ENCODE peak calls at places on chromosome 3, in nine cellular contexts. U, H, E, J, M, X, P, W and B are unnamed samples.

GRCh38 chr3:25583343-25583742 is 81.4 kb downstream of the TOP2B start:
- DNase-seq in E (no peak), P (no peak), J (no peak), W (no peak), U (no peak), H (peak; percentile 23), X (no peak), M (no peak), B (no peak)

GRCh38 chr3:15634671-15635661 is 33.4 kb downstream of the BTD start:
- DNase-seq in W (no peak), X (peak; percentile 97), H (peak; percentile 65), U (no peak), E (no peak), J (peak; percentile 36), P (peak; percentile 95), M (no peak), B (peak; percentile 46)

GRCh38 chr3:97930018-97930417 is 42.2 kb downstream of the RIOX2 start:
- DNase-seq in W (no peak), P (no peak), H (no peak), E (no peak), J (no peak), X (no peak), U (no peak), M (no peak), B (no peak)

GRCh38 chr3:195748661-195749060 is 27.9 kb downstream of the MUC20 start:
- DNase-seq in W (no peak), X (no peak), E (no peak), H (no peak), M (no peak), P (no peak), J (no peak), U (no peak), B (no peak)

GRCh38 chr3:179464296-179465092 is 13.2 kb upstream of the GNB4 start:
- DNase-seq in M (no peak), U (no peak), P (no peak), X (no peak), J (no peak), H (no peak), W (peak; percentile 6), E (no peak), B (no peak)

GRCh38 chr3:179624471-179624870 is 19.9 kb downstream of the NDUFB5 start:
- DNase-seq in W (no peak), J (no peak), M (no peak), H (no peak), E (no peak), X (peak; percentile 32), U (no peak), P (no peak), B (no peak)

GRCh38 chr3:136632625-136633081 is 119.5 kb downstream of the STAG1 start:
- DNase-seq in E (no peak), X (peak; percentile 32), U (no peak), W (no peak), J (no peak), P (no peak), H (no peak), M (no peak), B (no peak)

GRCh38 chr3:53382106-53382505 is 34.8 kb upstream of the DCP1A start:
- DNase-seq in H (no peak), U (no peak), J (no peak), M (no peak), P (no peak), E (no peak), X (peak; percentile 33), W (no peak), B (no peak)

GRCh38 chr3:187465503-187465902 is 97.3 kb downstream of the RTP4 start:
- DNase-seq in M (no peak), W (no peak), H (no peak), U (no peak), E (no peak), X (no peak), P (no peak), J (no peak), B (no peak)

GRCh38 chr3:124552224-124552623 is 178.0 kb upstream of the UMPS start:
- DNase-seq in M (no peak), J (no peak), H (no peak), X (peak; percentile 35), P (no peak), E (no peak), U (no peak), W (peak; percentile 37), B (no peak)

GRCh38 chr3:159322322-159322939 is 520.6 kb downstream of the MFSD1 start:
- DNase-seq in J (peak; percentile 70), X (peak; percentile 9), M (peak; percentile 8), H (peak; percentile 21), E (peak; percentile 38), P (no peak), U (no peak), W (no peak), B (peak; percentile 54)

GRCh38 chr3:197027896-197028710 is 1.5 kb downstream of the MELTF start:
- DNase-seq in E (no peak), J (no peak), P (no peak), H (no peak), M (no peak), U (no peak), X (no peak), W (no peak), B (no peak)

GRCh38 chr3:186360779-186361178 is 1.3 kb downstream of the DGKG start:
- DNase-seq in X (no peak), U (no peak), P (no peak), J (no peak), M (no peak), E (peak; percentile 45), H (no peak), W (no peak), B (no peak)
- H3K4me3 ChIP-seq in X (no peak overlapping the region), U (no peak overlapping the region), P (no peak overlapping the region), J (peak overlapping the region; percentile 34), M (no peak overlapping the region), E (peak overlapping the region; percentile 73), H (peak overlapping the region; percentile 53), W (peak overlapping the region; percentile 25), B (no peak overlapping the region)

GRCh38 chr3:39147374-39147709 is 6.0 kb downstream of the CSRNP1 start:
- DNase-seq in W (no peak), E (no peak), J (no peak), X (no peak), U (no peak), H (no peak), M (no peak), P (no peak), B (no peak)

GRCh38 chr3:39147711-39148115 is 5.7 kb downstream of the CSRNP1 start:
- DNase-seq in M (peak; percentile 77), U (no peak), P (no peak), H (peak; percentile 54), J (no peak), X (peak; percentile 48), W (no peak), E (no peak), B (no peak)

GRCh38 chr3:39144748-39145380 is 8.5 kb downstream of the CSRNP1 start:
- DNase-seq in E (no peak), M (no peak), P (no peak), H (no peak), W (no peak), J (no peak), U (no peak), X (no peak), B (no peak)

GRCh38 chr3:39146611-39147373 is 6.6 kb downstream of the CSRNP1 start:
- DNase-seq in H (peak; percentile 95), E (peak; percentile 65), W (peak; percentile 67), P (peak; percentile 77), M (peak; percentile 77), J (peak; percentile 64), U (peak; percentile 65), X (peak; percentile 98), B (peak; percentile 60)

GRCh38 chr3:39146083-39146501 is 7.3 kb downstream of the CSRNP1 start:
- DNase-seq in E (no peak), J (no peak), P (no peak), U (no peak), W (no peak), M (no peak), X (no peak), H (peak; percentile 76), B (no peak)
- TF ChIP-seq CTCF in E (peak; percentile 43), J (no peak), P (no peak), U (no peak), W (no peak), M (no peak), X (no peak), H (peak; percentile 54), B (no peak)

DNA sequence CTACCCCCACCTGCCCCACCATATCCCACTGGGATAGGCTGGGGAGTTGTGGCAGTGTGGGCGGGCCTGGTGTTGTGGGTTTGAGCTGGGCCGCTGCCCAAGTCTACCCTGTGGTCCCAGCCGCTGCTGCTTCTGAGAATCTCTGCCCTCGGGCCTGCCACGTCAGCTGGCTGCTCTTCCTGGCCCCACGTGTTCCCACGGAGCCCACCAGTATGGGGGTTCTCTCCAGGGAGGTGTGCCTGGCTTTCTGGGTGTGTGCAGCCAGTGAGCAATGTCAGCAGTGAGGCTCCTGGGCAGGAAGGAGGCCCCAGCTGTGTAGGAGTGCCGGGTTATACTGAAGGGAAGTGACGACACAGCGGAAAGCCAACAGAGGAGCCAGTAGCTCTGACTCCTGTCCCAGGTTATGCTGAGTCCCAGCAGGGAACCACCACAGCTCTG is 10.5 kb downstream of the GNAI2 start:
- DNase-seq in U (peak; percentile 89), W (no peak), J (no peak), H (peak; percentile 51), M (peak; percentile 85), P (peak; percentile 85), E (peak; percentile 50), X (peak; percentile 97), B (peak; percentile 39)
- H3K4me3 ChIP-seq in U (peak overlapping the region; percentile 55), W (no peak overlapping the region), J (peak overlapping the region; percentile 58), H (peak overlapping the region; percentile 50), M (peak overlapping the region; percentile 46), P (no peak overlapping the region), E (peak overlapping the region; percentile 65), X (no peak overlapping the region), B (peak overlapping the region; percentile 42)

GRCh38 chr3:65438612-65439011 is 600.1 kb downstream of the MAGI1 start:
- DNase-seq in H (no peak), E (no peak), W (no peak), M (no peak), J (no peak), X (no peak), U (no peak), P (no peak), B (no peak)

GRCh38 chr3:65433480-65433879 is 605.2 kb downstream of the MAGI1 start:
- DNase-seq in E (no peak), W (no peak), X (no peak), M (no peak), H (no peak), J (no peak), U (no peak), P (no peak), B (no peak)

GRCh38 chr3:65439641-65440040 is 599.1 kb downstream of the MAGI1 start:
- DNase-seq in X (peak; percentile 40), E (peak; percentile 35), H (peak; percentile 63), W (peak; percentile 42), P (no peak), M (peak; percentile 4), J (peak; percentile 62), U (no peak), B (peak; percentile 52)

GRCh38 chr3:65438096-65438495 is 600.6 kb downstream of the MAGI1 start:
- DNase-seq in M (no peak), E (no peak), H (no peak), J (no peak), X (no peak), P (no peak), U (no peak), W (no peak), B (no peak)

DNA sequence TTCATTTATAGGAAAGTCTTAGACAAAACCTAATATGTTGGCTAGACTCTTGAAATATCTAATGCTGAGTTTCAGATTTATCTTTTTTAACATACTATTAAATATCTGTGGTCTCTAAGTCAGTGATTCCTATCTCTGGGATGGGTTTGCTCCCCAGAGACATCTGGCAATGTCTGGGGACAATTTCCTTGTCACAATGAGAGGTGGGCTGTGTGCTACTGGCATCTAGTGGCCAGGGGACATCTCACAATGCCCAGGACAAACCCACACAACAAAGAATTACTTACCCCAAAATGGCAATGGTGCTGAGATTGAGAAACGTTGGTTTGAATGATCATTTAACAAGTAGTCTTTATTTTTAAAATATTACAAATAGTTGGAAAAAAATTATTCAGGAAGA is 602.1 kb downstream of the MAGI1 start:
- DNase-seq in U (no peak), E (no peak), W (no peak), J (peak; percentile 15), M (no peak), P (no peak), H (peak; percentile 38), X (no peak), B (peak; percentile 29)
- TF ChIP-seq CTCF in U (no peak), E (peak; percentile 55), W (no peak), J (no peak), M (peak; percentile 36), P (peak; percentile 30), H (peak; percentile 60), X (peak; percentile 51), B (peak; percentile 44)